ENCODE peak calls at places on chromosomes 11 and 22, in seven cellular contexts. R, G, U, W, L, K and E are unnamed samples.

GRCh38 chr11:1224109-1224485 is 1.2 kb downstream of the MUC5B start:
- DNase-seq in W (peak; percentile 27), G (no peak), U (no peak), K (no peak), R (no peak), L (no peak), E (no peak)

GRCh38 chr22:45468872-45469572 is 33.7 kb upstream of the FBLN1 start:
- DNase-seq in L (peak; percentile 28), K (no peak), R (no peak), W (no peak), U (no peak), G (no peak), E (no peak)

GRCh38 chr11:78786086-78786485 is 211.4 kb upstream of the NARS2 start:
- DNase-seq in R (no peak), K (no peak), U (no peak), G (no peak), L (no peak), W (no peak), E (no peak)

GRCh38 chr22:43890901-43891331 is 897 bp downstream of the PNPLA5 start:
- DNase-seq in U (no peak), G (no peak), K (no peak), L (no peak), W (no peak), R (no peak), E (no peak)

GRCh38 chr11:63915961-63916836 is 765 bp downstream of the RCOR2 start:
- DNase-seq in U (no peak), K (peak; percentile 94), G (no peak), L (no peak), W (peak; percentile 59), R (no peak), E (peak; percentile 57)

GRCh38 chr11:19660076-19660475 is 52.6 kb upstream of the NAV2 start:
- DNase-seq in R (peak; percentile 71), U (no peak), K (no peak), W (peak; percentile 81), L (peak; percentile 70), G (no peak), E (no peak)

GRCh38 chr11:7514099-7514725 is 413 bp downstream of the PPFIBP2 start:
- DNase-seq in R (peak; percentile 11), W (no peak), U (peak; percentile 51), L (no peak), K (peak; percentile 42), G (no peak), E (peak; percentile 60)

GRCh38 chr11:117316197-117316961 is at the start of gene BACE1:
- DNase-seq in U (peak; percentile 77), L (peak; percentile 67), R (peak; percentile 92), G (no peak), K (peak; percentile 96), W (peak; percentile 81), E (peak; percentile 95)

GRCh38 chr22:25282671-25283561 is 63.5 kb downstream of the CRYBB2 start:
- DNase-seq in K (peak; percentile 69), W (no peak), U (no peak), L (no peak), G (no peak), R (no peak), E (no peak)

GRCh38 chr11:12200359-12201015 is 90.1 kb downstream of the MICAL2 start:
- DNase-seq in L (peak; percentile 93), K (no peak), W (no peak), R (peak; percentile 73), U (no peak), G (no peak), E (no peak)

GRCh38 chr11:45803981-45804805 is 756 bp upstream of the SLC35C1 start:
- DNase-seq in G (peak; percentile 31), U (peak; percentile 63), R (peak; percentile 39), L (peak; percentile 20), W (peak; percentile 72), K (peak; percentile 79), E (peak; percentile 46)

GRCh38 chr22:50180727-50181521 is 4.8 kb upstream of the TRABD start:
- DNase-seq in U (no peak), W (no peak), K (no peak), R (no peak), L (no peak), G (no peak), E (no peak)

GRCh38 chr22:32059426-32059825 is 16.4 kb downstream of the SLC5A1 start:
- DNase-seq in L (no peak), U (no peak), W (no peak), G (no peak), R (no peak), K (no peak), E (no peak)

GRCh38 chr11:134483857-134484256 is 71.8 kb upstream of the B3GAT1 start:
- DNase-seq in W (no peak), U (no peak), L (no peak), R (no peak), K (no peak), G (no peak), E (no peak)

GRCh38 chr11:59918987-59919589 is 19.1 kb upstream of the OOSP1 start:
- DNase-seq in G (no peak), R (peak; percentile 7), W (peak; percentile 40), U (no peak), K (peak; percentile 33), L (peak; percentile 71), E (no peak)

GRCh38 chr11:57597461-57597892 is at the start of gene SERPING1:
- DNase-seq in L (no peak), R (no peak), K (no peak), G (no peak), U (peak; percentile 4), W (no peak), E (no peak)

GRCh38 chr22:27089303-27089702 is 431.9 kb downstream of the MIAT start:
- DNase-seq in U (no peak), K (no peak), G (no peak), W (no peak), R (no peak), L (no peak), E (no peak)

GRCh38 chr11:109075976-109076375 is 346.0 kb upstream of the C11orf87 start:
- DNase-seq in K (no peak), W (no peak), R (no peak), U (no peak), L (no peak), G (no peak), E (no peak)

GRCh38 chr22:49969751-49970527 is 9.4 kb downstream of the PIM3 start:
- DNase-seq in R (no peak), K (no peak), L (no peak), U (no peak), W (no peak), G (no peak), E (peak; percentile 30)

GRCh38 chr11:67302571-67303131 is 679 bp upstream of the SSH3 start:
- DNase-seq in R (no peak), W (peak; percentile 62), U (no peak), L (peak; percentile 17), G (no peak), K (peak; percentile 78), E (peak; percentile 32)

GRCh38 chr11:130940706-130941105 is 24.4 kb upstream of the SNX19 start:
- DNase-seq in U (no peak), K (no peak), L (no peak), G (no peak), R (no peak), W (no peak), E (no peak)

GRCh38 chr11:88538088-88538487 is 200.6 kb upstream of the CTSC start:
- DNase-seq in U (no peak), G (no peak), L (no peak), K (no peak), R (no peak), W (peak; percentile 36), E (no peak)

GRCh38 chr11:112227002-112227401 is 774 bp downstream of the PTS start:
- DNase-seq in K (peak; percentile 15), U (peak; percentile 19), R (peak; percentile 48), W (peak; percentile 13), L (peak; percentile 31), G (no peak), E (peak; percentile 32)

GRCh38 chr11:110148775-110149744 is 55.9 kb downstream of the ZC3H12C start:
- DNase-seq in K (no peak), U (no peak), L (peak; percentile 91), R (peak; percentile 45), G (no peak), W (peak; percentile 82), E (no peak)

GRCh38 chr11:73140213-73141030 is 1.7 kb downstream of the FCHSD2 start:
- DNase-seq in K (peak; percentile 66), R (peak; percentile 46), U (no peak), G (no peak), L (peak; percentile 39), W (peak; percentile 32), E (no peak)

GRCh38 chr11:11253487-11253886 is 99.6 kb downstream of the CSNK2A3 start:
- DNase-seq in L (no peak), G (no peak), K (no peak), R (no peak), U (no peak), W (no peak), E (no peak)

GRCh38 chr22:37951305-37951704 is 2.1 kb downstream of the C22orf23 start:
- DNase-seq in U (no peak), L (no peak), G (no peak), K (peak; percentile 63), R (no peak), W (peak; percentile 45), E (no peak)

GRCh38 chr22:50730941-50731661 is 6.9 kb upstream of the ACR start:
- DNase-seq in U (no peak), L (no peak), K (no peak), R (no peak), G (no peak), W (no peak), E (no peak)

GRCh38 chr11:6572215-6572614 is 31.2 kb downstream of the RRP8 start:
- DNase-seq in G (no peak), L (peak; percentile 42), R (no peak), U (no peak), K (no peak), W (no peak), E (no peak)

GRCh38 chr22:20395181-20395896 is 1.4 kb downstream of the ZNF74 start:
- DNase-seq in W (no peak), U (no peak), G (no peak), R (no peak), L (no peak), K (no peak), E (no peak)

GRCh38 chr11:108117746-108118371 is 3.5 kb upstream of the ACAT1 start:
- DNase-seq in R (peak; percentile 75), U (no peak), L (no peak), K (peak; percentile 38), W (peak; percentile 63), G (no peak), E (no peak)

GRCh38 chr22:41576877-41577276 is 12.8 kb downstream of the PMM1 start:
- DNase-seq in U (no peak), W (peak; percentile 72), L (peak; percentile 41), R (peak; percentile 47), K (peak; percentile 86), G (no peak), E (no peak)